ENCODE peak calls at places on chromosomes 12 and 14, in four cellular contexts. N is fibroblast of lung, T is HT1080, R is LHCN-M2. I is an unnamed sample.
A peak's percentile ranks its signal among the peaks of the same experiment; 100 is the strongest.

GRCh38 chr14:51474854-51475253 is 176.9 kb upstream of the FRMD6 start:
- DNase-seq in N (no peak), T (no peak), R (no peak), I (no peak)

GRCh38 chr14:75011356-75012097 is 8.8 kb downstream of the EIF2B2 start:
- DNase-seq in N (peak; percentile 82), T (peak; percentile 89), R (peak; percentile 85), I (peak; percentile 62)

GRCh38 chr12:123990512-123990911 is 17.5 kb downstream of the ZNF664 start:
- DNase-seq in N (peak; percentile 30), T (no peak), R (peak; percentile 55), I (no peak)

GRCh38 chr14:99192823-99193222 is 79.2 kb downstream of the BCL11B start:
- DNase-seq in N (no peak), T (no peak), R (no peak), I (no peak)

GRCh38 chr12:90652280-90652679 is 302.7 kb downstream of the CCER1 start:
- DNase-seq in N (no peak), T (peak; percentile 14), R (peak; percentile 10), I (no peak)

GRCh38 chr12:111099186-111099585 is 178.8 kb upstream of the MYL2 start:
- DNase-seq in N (no peak), T (no peak), R (no peak), I (no peak)

GRCh38 chr12:46770501-46771183 is 55.2 kb downstream of the SLC38A4 start:
- DNase-seq in N (peak; percentile 53), T (no peak), R (peak; percentile 92), I (peak; percentile 47)

GRCh38 chr12:132152921-132153321 is 8.7 kb downstream of the NOC4L start:
- DNase-seq in N (no peak), T (no peak), R (no peak), I (no peak)

GRCh38 chr12:121013715-121014114 is 2.6 kb downstream of the C12orf43 start:
- DNase-seq in N (no peak), T (no peak), R (no peak), I (no peak)

I was measured in HCEC 1CT.